ENCODE peak calls at places on chromosomes 5 and 9, in five cellular contexts. R, Z, X, W and A are unnamed samples.

GRCh38 chr5:181245427-181246275 is 1.9 kb upstream of the RACK1 start:
- DNase-seq in R (no peak), Z (no peak), X (no peak), W (no peak), A (no peak)

GRCh38 chr9:116482740-116483139 is 204.4 kb upstream of the TRIM32 start:
- DNase-seq in R (peak; percentile 18), Z (no peak), X (peak; percentile 77), W (no peak), A (peak; percentile 31)

GRCh38 chr5:5140051-5141010 is at the start of gene ADAMTS16:
- DNase-seq in R (no peak), Z (no peak), X (peak; percentile 76), W (no peak), A (peak; percentile 54)

GRCh38 chr9:111897831-111898144 is 1.2 kb downstream of the UGCG start:
- DNase-seq in R (no peak), Z (no peak), X (no peak), W (no peak), A (no peak)

GRCh38 chr9:28853487-28853886 is 1280.2 kb upstream of the C9orf72 start:
- DNase-seq in R (no peak), Z (no peak), X (peak; percentile 47), W (no peak), A (no peak)

GRCh38 chr5:3194141-3194540 is 401.5 kb upstream of the IRX1 start:
- DNase-seq in R (no peak), Z (no peak), X (no peak), W (no peak), A (no peak)

GRCh38 chr9:32395483-32396216 is 11.2 kb downstream of the ACO1 start:
- DNase-seq in R (peak; percentile 39), Z (peak; percentile 75), X (peak; percentile 40), W (peak; percentile 98), A (no peak)

GRCh38 chr5:131589510-131590348 is 45.3 kb downstream of the RAPGEF6 start:
- DNase-seq in R (no peak), Z (no peak), X (peak; percentile 82), W (peak; percentile 74), A (peak; percentile 25)

GRCh38 chr9:108722396-108722795 is 133.4 kb downstream of the ACTL7B start:
- DNase-seq in R (no peak), Z (peak; percentile 78), X (no peak), W (no peak), A (no peak)

GRCh38 chr5:149798466-149798865 is 68.4 kb downstream of the PPARGC1B start:
- DNase-seq in R (no peak), Z (peak; percentile 9), X (no peak), W (no peak), A (no peak)

GRCh38 chr9:37550781-37551180 is 25.4 kb downstream of the FBXO10 start:
- DNase-seq in R (no peak), Z (no peak), X (no peak), W (peak; percentile 74), A (no peak)

GRCh38 chr5:67619235-67619634 is 422.6 kb upstream of the CD180 start:
- DNase-seq in R (no peak), Z (no peak), X (no peak), W (no peak), A (no peak)

DNA sequence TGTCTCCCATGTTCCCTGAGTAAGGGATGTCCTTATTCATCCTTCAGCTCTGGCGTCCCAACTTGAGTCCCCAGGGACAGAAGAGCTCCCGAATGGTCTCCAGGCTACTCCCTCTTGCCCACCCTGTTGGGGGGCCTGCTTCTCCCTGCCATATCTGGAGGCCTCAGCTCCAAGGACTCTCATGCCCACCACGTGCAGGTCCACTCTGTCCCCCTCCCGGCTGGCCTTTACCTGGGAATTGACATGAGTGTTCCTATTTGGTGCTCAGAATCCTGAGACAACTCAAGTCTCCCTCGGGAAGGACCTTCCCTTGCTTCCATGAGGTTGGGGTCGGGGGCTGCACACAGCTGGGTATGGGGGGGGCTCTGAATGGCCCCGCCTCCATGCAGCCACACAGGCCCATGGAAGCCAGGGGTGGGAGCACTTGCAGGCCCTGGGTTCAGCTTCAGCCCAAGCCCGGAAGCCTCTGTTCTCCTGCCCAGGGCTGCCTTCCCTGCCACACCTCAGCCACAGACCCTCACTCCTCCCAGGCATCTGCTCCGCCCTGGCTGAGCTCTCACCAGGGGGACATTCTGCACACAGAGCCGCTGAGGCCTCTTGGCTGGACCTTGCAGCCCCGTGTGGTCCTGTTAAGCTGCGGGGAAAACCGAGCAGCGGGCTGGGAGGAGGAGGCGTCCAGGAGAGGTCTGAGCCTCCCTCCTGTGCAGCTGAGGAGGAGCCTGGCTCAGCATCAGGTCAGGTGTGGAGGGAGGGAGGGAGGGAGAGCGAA is 121.9 kb downstream of the PHF2 start:
- DNase-seq in R (no peak), Z (no peak), X (no peak), W (no peak), A (no peak)
- H3K27ac ChIP-seq in R (no peak overlapping the region), Z (no peak overlapping the region), X (no peak overlapping the region), W (no peak overlapping the region), A (no peak overlapping the region)

GRCh38 chr5:50744761-50745160 is 78.3 kb downstream of the PARP8 start:
- DNase-seq in R (no peak), Z (no peak), X (no peak), W (peak; percentile 74), A (no peak)
- H3K4me3 ChIP-seq in R (peak overlapping the region; percentile 31), Z (peak overlapping the region; percentile 59), X (no peak overlapping the region), W (peak overlapping the region; percentile 53), A (peak overlapping the region; percentile 11)

DNA sequence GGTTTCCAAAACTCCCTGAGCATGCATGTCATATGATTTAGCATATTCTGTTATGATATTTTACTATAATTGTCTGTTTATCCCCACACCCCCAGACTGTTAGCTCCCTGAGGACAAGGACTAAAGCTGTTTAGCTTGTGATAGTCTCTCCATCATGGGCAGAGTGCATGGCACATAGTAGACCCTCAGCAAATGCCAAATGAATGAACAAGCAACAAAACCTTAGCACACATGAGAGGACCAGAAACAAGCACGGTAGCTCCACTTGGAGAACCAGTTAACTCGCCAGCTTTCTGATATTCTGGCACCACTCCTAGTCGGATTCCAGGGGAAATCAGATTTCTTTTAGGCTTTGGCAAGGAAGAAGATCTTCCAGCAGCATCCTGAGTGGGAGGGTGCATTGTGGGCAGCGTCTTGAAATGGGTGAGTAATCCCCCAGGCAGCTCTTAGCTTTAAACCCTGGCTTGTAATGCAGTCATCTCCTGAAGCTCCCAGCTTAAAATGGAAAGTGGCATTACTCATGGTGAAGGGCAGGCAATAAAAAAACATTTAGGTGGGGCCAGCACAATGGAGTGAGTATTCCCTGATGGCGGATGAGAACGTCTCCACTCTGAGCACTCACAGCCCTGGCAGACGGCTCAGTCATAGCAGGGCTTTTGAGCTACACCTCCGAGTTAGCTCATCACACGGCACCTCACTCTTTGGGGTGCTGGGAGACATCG is 41.1 kb downstream of the FGF1 start:
- DNase-seq in R (no peak), Z (no peak), X (no peak), W (peak; percentile 99), A (no peak)
- H3K27ac ChIP-seq in R (peak overlapping the region; percentile 60), Z (peak overlapping the region; percentile 90), X (no peak overlapping the region), W (peak overlapping the region; percentile 79), A (no peak overlapping the region)

GRCh38 chr9:13034696-13035006 is 244.8 kb downstream of the MPDZ start:
- DNase-seq in R (no peak), Z (no peak), X (no peak), W (no peak), A (no peak)
- H3K4me3 ChIP-seq in R (no peak overlapping the region), Z (no peak overlapping the region), X (no peak overlapping the region), W (no peak overlapping the region), A (no peak overlapping the region)